ENCODE peak calls at places on chromosomes 6 and 20, in four cellular contexts. One of them, this sample, is unnamed.

GRCh38 chr20:63407928-63408683 is 47.0 kb upstream of the CHRNA4 start:
- DNase-seq in lower lobe of right lung: no peak
- DNase-seq in progenitor cell of endocrine pancreas: no peak
- DNase-seq in choroid plexus epithelial cell: no peak
- DNase-seq in this sample: no peak

GRCh38 chr6:109117346-109118035 is 22.2 kb downstream of the CEP57L1 start:
- DNase-seq in lower lobe of right lung: no peak
- DNase-seq in progenitor cell of endocrine pancreas: no peak
- DNase-seq in choroid plexus epithelial cell: no peak
- DNase-seq in this sample: no peak

GRCh38 chr6:3088853-3089445 is 20.7 kb downstream of the RIPK1 start:
- DNase-seq in lower lobe of right lung: no peak
- DNase-seq in progenitor cell of endocrine pancreas: no peak
- DNase-seq in choroid plexus epithelial cell: no peak
- DNase-seq in this sample: peak

GRCh38 chr6:140572129-140572528 is 1197.7 kb upstream of the CITED2 start:
- DNase-seq in lower lobe of right lung: no peak
- DNase-seq in choroid plexus epithelial cell: peak
- DNase-seq in progenitor cell of endocrine pancreas: no peak
- DNase-seq in this sample: peak

GRCh38 chr20:48843125-48843806 is 15.5 kb upstream of the PREX1 start:
- DNase-seq in choroid plexus epithelial cell: no peak
- DNase-seq in lower lobe of right lung: no peak
- DNase-seq in progenitor cell of endocrine pancreas: no peak
- DNase-seq in this sample: no peak

GRCh38 chr6:170388113-170388512 is 81.6 kb downstream of the FAM120B start:
- DNase-seq in lower lobe of right lung: no peak
- DNase-seq in progenitor cell of endocrine pancreas: no peak
- DNase-seq in choroid plexus epithelial cell: peak
- DNase-seq in this sample: peak

GRCh38 chr20:4740774-4741431 is 19.2 kb downstream of the PRND start:
- DNase-seq in lower lobe of right lung: no peak
- DNase-seq in choroid plexus epithelial cell: peak
- DNase-seq in progenitor cell of endocrine pancreas: peak
- DNase-seq in this sample: peak

GRCh38 chr6:107600936-107601335 is 111.0 kb downstream of the SOBP start:
- DNase-seq in lower lobe of right lung: no peak
- DNase-seq in progenitor cell of endocrine pancreas: no peak
- DNase-seq in choroid plexus epithelial cell: peak
- DNase-seq in this sample: peak

GRCh38 chr20:63968928-63969760 is 586 bp downstream of the ZNF512B start:
- DNase-seq in choroid plexus epithelial cell: no peak
- DNase-seq in progenitor cell of endocrine pancreas: peak
- DNase-seq in lower lobe of right lung: no peak
- DNase-seq in this sample: no peak

GRCh38 chr6:5997420-5998093 is 9.2 kb downstream of the NRN1 start:
- DNase-seq in choroid plexus epithelial cell: no peak
- DNase-seq in progenitor cell of endocrine pancreas: no peak
- DNase-seq in lower lobe of right lung: peak
- DNase-seq in this sample: peak

GRCh38 chr20:57062696-57063270 is 203.7 kb downstream of the BMP7 start:
- DNase-seq in progenitor cell of endocrine pancreas: no peak
- DNase-seq in choroid plexus epithelial cell: no peak
- DNase-seq in lower lobe of right lung: no peak
- DNase-seq in this sample: no peak

GRCh38 chr20:21134883-21135493 is 9.1 kb downstream of the KIZ start:
- DNase-seq in lower lobe of right lung: no peak
- DNase-seq in progenitor cell of endocrine pancreas: no peak
- DNase-seq in choroid plexus epithelial cell: no peak
- DNase-seq in this sample: no peak

GRCh38 chr6:46507426-46507825 is 16.2 kb upstream of the RCAN2 start:
- DNase-seq in lower lobe of right lung: no peak
- DNase-seq in choroid plexus epithelial cell: no peak
- DNase-seq in progenitor cell of endocrine pancreas: no peak
- DNase-seq in this sample: no peak

GRCh38 chr6:42367353-42368011 is 84.2 kb downstream of the TRERF1 start:
- DNase-seq in choroid plexus epithelial cell: peak
- DNase-seq in progenitor cell of endocrine pancreas: no peak
- DNase-seq in lower lobe of right lung: peak
- DNase-seq in this sample: no peak

GRCh38 chr20:44600758-44601562 is 18.6 kb downstream of the PKIG start:
- DNase-seq in lower lobe of right lung: no peak
- DNase-seq in progenitor cell of endocrine pancreas: no peak
- DNase-seq in choroid plexus epithelial cell: no peak
- DNase-seq in this sample: peak

GRCh38 chr20:63309261-63310071 is 16.5 kb downstream of the COL20A1 start:
- DNase-seq in choroid plexus epithelial cell: peak
- DNase-seq in progenitor cell of endocrine pancreas: peak
- DNase-seq in lower lobe of right lung: no peak
- DNase-seq in this sample: peak

GRCh38 chr6:17600527-17601388 is 656 bp downstream of the FAM8A1 start:
- DNase-seq in lower lobe of right lung: peak
- DNase-seq in progenitor cell of endocrine pancreas: peak
- DNase-seq in choroid plexus epithelial cell: peak
- DNase-seq in this sample: peak

GRCh38 chr6:40340196-40340595 is 247.0 kb downstream of the LRFN2 start:
- DNase-seq in choroid plexus epithelial cell: no peak
- DNase-seq in progenitor cell of endocrine pancreas: no peak
- DNase-seq in lower lobe of right lung: no peak
- DNase-seq in this sample: no peak

GRCh38 chr6:36443951-36444428 is 1.2 kb downstream of the KCTD20 start:
- DNase-seq in lower lobe of right lung: no peak
- DNase-seq in choroid plexus epithelial cell: peak
- DNase-seq in progenitor cell of endocrine pancreas: no peak
- DNase-seq in this sample: peak

GRCh38 chr6:50278663-50279062 is 228.9 kb upstream of the DEFB112 start:
- DNase-seq in choroid plexus epithelial cell: no peak
- DNase-seq in progenitor cell of endocrine pancreas: no peak
- DNase-seq in lower lobe of right lung: no peak
- DNase-seq in this sample: no peak

GRCh38 chr20:24691901-24692351 is 222.5 kb downstream of the SYNDIG1 start:
- DNase-seq in lower lobe of right lung: no peak
- DNase-seq in progenitor cell of endocrine pancreas: no peak
- DNase-seq in choroid plexus epithelial cell: no peak
- DNase-seq in this sample: no peak

GRCh38 chr6:130937942-130938604 is 110.9 kb downstream of the SMLR1 start:
- DNase-seq in progenitor cell of endocrine pancreas: no peak
- DNase-seq in choroid plexus epithelial cell: no peak
- DNase-seq in lower lobe of right lung: no peak
- DNase-seq in this sample: peak

GRCh38 chr6:143058987-143059386 is 1.7 kb upstream of the AIG1 start:
- DNase-seq in choroid plexus epithelial cell: no peak
- DNase-seq in progenitor cell of endocrine pancreas: no peak
- DNase-seq in lower lobe of right lung: no peak
- DNase-seq in this sample: no peak

GRCh38 chr6:52362443-52363221 is 681 bp downstream of the PAQR8 start:
- DNase-seq in choroid plexus epithelial cell: no peak
- DNase-seq in lower lobe of right lung: peak
- DNase-seq in progenitor cell of endocrine pancreas: peak
- DNase-seq in this sample: peak

GRCh38 chr6:129539032-129539431 is 170.9 kb downstream of the ARHGAP18 start:
- DNase-seq in choroid plexus epithelial cell: no peak
- DNase-seq in lower lobe of right lung: no peak
- DNase-seq in progenitor cell of endocrine pancreas: no peak
- DNase-seq in this sample: no peak

GRCh38 chr6:64280569-64280968 is 645.0 kb downstream of the PHF3 start:
- DNase-seq in lower lobe of right lung: no peak
- DNase-seq in progenitor cell of endocrine pancreas: peak
- DNase-seq in choroid plexus epithelial cell: peak
- DNase-seq in this sample: peak

GRCh38 chr20:52490715-52491430 is 299.3 kb upstream of the ZFP64 start:
- DNase-seq in lower lobe of right lung: no peak
- DNase-seq in progenitor cell of endocrine pancreas: no peak
- DNase-seq in choroid plexus epithelial cell: peak
- DNase-seq in this sample: peak

GRCh38 chr20:13430346-13431002 is 208.3 kb downstream of the TASP1 start:
- DNase-seq in choroid plexus epithelial cell: peak
- DNase-seq in progenitor cell of endocrine pancreas: no peak
- DNase-seq in lower lobe of right lung: no peak
- DNase-seq in this sample: peak

GRCh38 chr6:151032034-151032433 is 166.5 kb downstream of the MTHFD1L start:
- DNase-seq in choroid plexus epithelial cell: no peak
- DNase-seq in lower lobe of right lung: no peak
- DNase-seq in progenitor cell of endocrine pancreas: no peak
- DNase-seq in this sample: no peak

GRCh38 chr6:136961848-136962247 is 39.7 kb downstream of the SLC35D3 start:
- DNase-seq in lower lobe of right lung: no peak
- DNase-seq in choroid plexus epithelial cell: no peak
- DNase-seq in progenitor cell of endocrine pancreas: no peak
- DNase-seq in this sample: no peak

GRCh38 chr20:25439328-25439727 is 31.9 kb downstream of the GINS1 start:
- DNase-seq in lower lobe of right lung: no peak
- DNase-seq in progenitor cell of endocrine pancreas: no peak
- DNase-seq in choroid plexus epithelial cell: no peak
- DNase-seq in this sample: no peak

GRCh38 chr6:579339-579738 is 77.6 kb downstream of the HUS1B start:
- DNase-seq in progenitor cell of endocrine pancreas: no peak
- DNase-seq in choroid plexus epithelial cell: peak
- DNase-seq in lower lobe of right lung: no peak
- DNase-seq in this sample: peak
- TF ChIP-seq CTCF in progenitor cell of endocrine pancreas: peak
- TF ChIP-seq CTCF in choroid plexus epithelial cell: peak
- TF ChIP-seq CTCF in lower lobe of right lung: no peak
- TF ChIP-seq CTCF in this sample: peak

DNA sequence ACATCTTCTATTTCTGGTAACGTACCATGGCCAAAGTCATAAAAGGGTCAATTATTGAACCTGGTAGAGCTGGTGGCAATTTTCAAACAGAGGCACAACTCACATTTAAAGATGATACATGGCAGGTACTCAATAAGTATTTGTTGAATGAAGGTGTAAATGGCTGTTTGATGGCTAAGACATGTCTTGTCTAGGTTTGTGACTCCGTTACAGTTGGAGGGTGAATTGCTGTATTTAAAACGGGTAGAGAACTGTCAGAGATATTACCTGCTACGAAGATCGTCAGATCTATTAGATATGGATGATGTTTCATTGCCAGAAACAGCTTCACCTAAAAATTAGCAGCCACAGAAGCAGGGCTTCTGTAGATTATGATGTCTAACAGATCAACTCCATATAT is 601.9 kb downstream of the PRKN start:
- DNase-seq in choroid plexus epithelial cell: no peak
- DNase-seq in lower lobe of right lung: no peak
- DNase-seq in progenitor cell of endocrine pancreas: no peak
- DNase-seq in this sample: no peak
- TF ChIP-seq CTCF in choroid plexus epithelial cell: no peak
- TF ChIP-seq CTCF in lower lobe of right lung: no peak
- TF ChIP-seq CTCF in progenitor cell of endocrine pancreas: no peak
- TF ChIP-seq CTCF in this sample: no peak

DNA sequence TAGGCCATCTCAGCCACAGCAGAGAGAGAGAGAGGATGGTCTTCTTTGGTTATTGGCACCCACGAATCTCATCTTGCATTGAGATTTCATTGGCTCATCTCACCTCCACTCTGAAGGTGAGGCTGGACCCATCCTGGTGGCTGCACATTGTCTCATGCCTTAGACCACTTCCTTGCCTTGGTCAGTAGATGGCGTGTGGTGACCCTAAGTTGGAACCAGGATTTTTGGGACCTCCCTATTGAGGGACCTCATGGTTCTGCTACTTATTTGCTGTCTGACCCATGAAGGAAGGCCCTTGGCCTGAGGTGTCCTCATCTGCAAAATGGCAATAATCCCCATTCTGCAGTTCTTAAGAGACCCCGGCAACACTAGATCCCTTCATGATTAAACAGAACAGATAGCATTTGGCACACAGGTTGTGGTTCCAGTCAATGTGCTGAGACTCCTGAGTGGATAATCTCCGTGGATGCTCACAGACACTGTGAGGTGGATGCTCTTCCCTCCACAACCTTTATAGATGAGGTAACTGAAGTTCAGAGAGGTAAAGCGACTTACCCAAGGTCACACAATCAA is 21.5 kb upstream of the AAR2 start:
- DNase-seq in progenitor cell of endocrine pancreas: no peak
- DNase-seq in lower lobe of right lung: no peak
- DNase-seq in choroid plexus epithelial cell: peak
- DNase-seq in this sample: peak
- TF ChIP-seq CTCF in progenitor cell of endocrine pancreas: peak
- TF ChIP-seq CTCF in lower lobe of right lung: peak
- TF ChIP-seq CTCF in choroid plexus epithelial cell: peak
- TF ChIP-seq CTCF in this sample: peak

GRCh38 chr6:71486466-71486865 is 197.9 kb downstream of the OGFRL1 start:
- DNase-seq in progenitor cell of endocrine pancreas: no peak
- DNase-seq in lower lobe of right lung: no peak
- DNase-seq in choroid plexus epithelial cell: no peak
- DNase-seq in this sample: peak

GRCh38 chr6:71481021-71481420 is 192.4 kb downstream of the OGFRL1 start:
- DNase-seq in lower lobe of right lung: no peak
- DNase-seq in choroid plexus epithelial cell: no peak
- DNase-seq in progenitor cell of endocrine pancreas: no peak
- DNase-seq in this sample: no peak

GRCh38 chr6:71481801-71482200 is 193.2 kb downstream of the OGFRL1 start:
- DNase-seq in lower lobe of right lung: no peak
- DNase-seq in progenitor cell of endocrine pancreas: no peak
- DNase-seq in choroid plexus epithelial cell: peak
- DNase-seq in this sample: peak

GRCh38 chr6:71480577-71480976 is 192.0 kb downstream of the OGFRL1 start:
- DNase-seq in progenitor cell of endocrine pancreas: no peak
- DNase-seq in choroid plexus epithelial cell: no peak
- DNase-seq in lower lobe of right lung: no peak
- DNase-seq in this sample: no peak

DNA sequence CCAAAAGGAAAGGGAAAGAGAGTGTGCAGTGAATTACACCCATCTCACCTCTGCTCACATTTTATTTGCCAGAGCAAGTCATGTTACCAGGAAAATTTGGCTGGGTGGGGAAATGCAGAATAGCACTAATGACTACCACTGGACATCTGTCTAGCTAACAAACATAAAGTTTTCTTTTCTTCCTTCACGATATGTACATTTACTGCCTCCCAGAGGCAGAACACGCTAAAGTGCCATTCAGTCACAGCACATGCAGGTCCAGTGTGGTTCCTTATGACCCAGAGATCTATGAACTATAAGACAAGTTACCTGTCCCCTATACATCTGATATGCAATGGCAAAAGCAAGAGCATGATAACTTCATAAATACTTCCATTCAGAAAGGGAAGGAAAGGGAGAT is 194.1 kb downstream of the OGFRL1 start:
- DNase-seq in choroid plexus epithelial cell: peak
- DNase-seq in lower lobe of right lung: no peak
- DNase-seq in progenitor cell of endocrine pancreas: no peak
- DNase-seq in this sample: peak
- TF ChIP-seq CTCF in choroid plexus epithelial cell: peak
- TF ChIP-seq CTCF in lower lobe of right lung: peak
- TF ChIP-seq CTCF in progenitor cell of endocrine pancreas: no peak
- TF ChIP-seq CTCF in this sample: peak

DNA sequence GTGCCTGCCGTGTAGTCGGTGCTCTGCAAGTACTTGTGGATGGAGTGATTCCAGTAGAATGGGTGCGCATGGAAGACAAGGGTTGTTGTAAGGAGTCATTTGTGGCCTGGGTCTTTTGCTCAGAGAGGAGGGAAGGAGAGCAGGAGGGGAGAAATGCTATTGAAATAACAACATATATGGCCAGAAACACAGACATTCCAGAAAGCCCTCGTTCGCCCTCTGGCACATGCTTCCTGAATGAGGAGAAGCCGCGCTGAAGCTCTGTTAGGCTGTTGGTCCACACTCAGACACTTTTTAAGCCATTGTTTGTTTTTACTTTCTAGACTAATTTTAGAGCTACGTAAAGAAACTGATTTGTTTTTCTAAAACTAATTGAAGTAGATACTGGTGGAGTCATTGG is 107.4 kb downstream of the RPP40 start:
- DNase-seq in choroid plexus epithelial cell: no peak
- DNase-seq in progenitor cell of endocrine pancreas: no peak
- DNase-seq in lower lobe of right lung: no peak
- DNase-seq in this sample: no peak
- TF ChIP-seq CTCF in choroid plexus epithelial cell: no peak
- TF ChIP-seq CTCF in progenitor cell of endocrine pancreas: no peak
- TF ChIP-seq CTCF in lower lobe of right lung: no peak
- TF ChIP-seq CTCF in this sample: no peak